ENCODE peak calls at places on chromosome 2, in seven cellular contexts. Q, W, R, T, G, U and O are unnamed samples.

GRCh38 chr2:160033732-160034392 is 28.6 kb downstream of the PLA2R1 start:
- DNase-seq in Q (no peak), T (no peak), G (no peak), R (no peak), W (no peak), U (no peak), O (no peak)

GRCh38 chr2:159075726-159076125 is 107.3 kb downstream of the TANC1 start:
- DNase-seq in Q (no peak), U (no peak), G (no peak), T (no peak), R (no peak), W (no peak), O (no peak)

GRCh38 chr2:174610243-174610995 is 12.8 kb upstream of the WIPF1 start:
- DNase-seq in W (no peak), T (no peak), Q (peak), R (no peak), G (no peak), U (no peak), O (no peak)

GRCh38 chr2:27762951-27763906 is 8.3 kb upstream of the MRPL33 start:
- DNase-seq in T (no peak), W (no peak), U (peak), R (no peak), G (no peak), Q (no peak), O (no peak)

GRCh38 chr2:126909366-126909765 is 10.7 kb downstream of the TEX51 start:
- DNase-seq in U (peak), T (no peak), R (no peak), W (no peak), Q (no peak), G (no peak), O (no peak)

GRCh38 chr2:176491172-176491904 is 222.1 kb downstream of the MTX2 start:
- DNase-seq in R (peak), G (peak), T (peak), Q (no peak), W (no peak), U (no peak), O (peak)

GRCh38 chr2:119221609-119222008 is 2.0 kb upstream of the STEAP3 start:
- DNase-seq in R (no peak), G (no peak), W (no peak), U (no peak), Q (no peak), T (no peak), O (no peak)

GRCh38 chr2:78029392-78029995 is 507.3 kb upstream of the LRRTM4 start:
- DNase-seq in T (no peak), R (no peak), Q (no peak), W (no peak), G (no peak), U (no peak), O (no peak)

GRCh38 chr2:42777883-42778805 is 14.2 kb upstream of the OXER1 start:
- DNase-seq in U (no peak), T (no peak), W (no peak), Q (no peak), R (no peak), G (no peak), O (no peak)

GRCh38 chr2:127067620-127068350 is 39.2 kb downstream of the BIN1 start:
- DNase-seq in W (no peak), R (peak), G (peak), U (peak), Q (no peak), T (peak), O (peak)

GRCh38 chr2:178072000-178072382 is 586 bp downstream of the PDE11A start:
- DNase-seq in R (no peak), Q (no peak), G (no peak), W (no peak), T (no peak), U (no peak), O (no peak)